ENCODE peak calls at places on chromosomes 7 and 10, in ten cellular contexts. One of them, this sample, is unnamed.

GRCh38 chr10:35588836-35589235 is 16.3 kb upstream of the GJD4 start:
- DNase-seq in endothelial cell of umbilical vein: no peak
- DNase-seq in IMR-90: no peak
- DNase-seq in breast epithelium: no peak
- DNase-seq in HepG2: no peak
- DNase-seq in body of pancreas: no peak
- DNase-seq in adrenal gland: no peak
- DNase-seq in sigmoid colon: no peak
- DNase-seq in vagina: no peak
- DNase-seq in Peyer's patch: no peak
- DNase-seq in this sample: no peak

GRCh38 chr10:77253037-77253436 is 384.6 kb downstream of the KCNMA1 start:
- DNase-seq in endothelial cell of umbilical vein: no peak
- DNase-seq in IMR-90: no peak
- DNase-seq in breast epithelium: no peak
- DNase-seq in HepG2: no peak
- DNase-seq in body of pancreas: no peak
- DNase-seq in adrenal gland: no peak
- DNase-seq in sigmoid colon: no peak
- DNase-seq in vagina: no peak
- DNase-seq in Peyer's patch: no peak
- DNase-seq in this sample: no peak

GRCh38 chr7:130949550-130949949 is 215.5 kb upstream of the KLF14 start:
- DNase-seq in endothelial cell of umbilical vein: no peak
- DNase-seq in IMR-90: no peak
- DNase-seq in breast epithelium: no peak
- DNase-seq in HepG2: no peak
- DNase-seq in body of pancreas: no peak
- DNase-seq in adrenal gland: no peak
- DNase-seq in sigmoid colon: no peak
- DNase-seq in vagina: no peak
- DNase-seq in Peyer's patch: no peak
- DNase-seq in this sample: no peak

GRCh38 chr10:107542607-107543006 is 378.1 kb upstream of the SORCS1 start:
- DNase-seq in endothelial cell of umbilical vein: no peak
- DNase-seq in IMR-90: no peak
- DNase-seq in breast epithelium: no peak
- DNase-seq in HepG2: no peak
- DNase-seq in body of pancreas: no peak
- DNase-seq in adrenal gland: no peak
- DNase-seq in sigmoid colon: no peak
- DNase-seq in vagina: no peak
- DNase-seq in Peyer's patch: no peak
- DNase-seq in this sample: no peak

GRCh38 chr7:110486549-110486948 is 604.4 kb upstream of the LRRN3 start:
- DNase-seq in endothelial cell of umbilical vein: no peak
- DNase-seq in IMR-90: no peak
- DNase-seq in breast epithelium: no peak
- DNase-seq in HepG2: no peak
- DNase-seq in body of pancreas: no peak
- DNase-seq in adrenal gland: no peak
- DNase-seq in sigmoid colon: no peak
- DNase-seq in vagina: no peak
- DNase-seq in Peyer's patch: no peak
- DNase-seq in this sample: no peak

GRCh38 chr10:72170263-72170662 is 45.5 kb upstream of the ANAPC16 start:
- DNase-seq in endothelial cell of umbilical vein: peak; percentile 18
- DNase-seq in IMR-90: no peak
- DNase-seq in breast epithelium: peak; percentile 56
- DNase-seq in HepG2: peak; percentile 13
- DNase-seq in body of pancreas: no peak
- DNase-seq in adrenal gland: peak; percentile 61
- DNase-seq in sigmoid colon: no peak
- DNase-seq in vagina: no peak
- DNase-seq in Peyer's patch: no peak
- DNase-seq in this sample: no peak

GRCh38 chr10:43287056-43288007 is 20.5 kb upstream of the RASGEF1A start:
- DNase-seq in endothelial cell of umbilical vein: peak; percentile 36
- DNase-seq in IMR-90: no peak
- DNase-seq in breast epithelium: peak; percentile 87
- DNase-seq in HepG2: no peak
- DNase-seq in body of pancreas: no peak
- DNase-seq in adrenal gland: no peak
- DNase-seq in sigmoid colon: no peak
- DNase-seq in vagina: no peak
- DNase-seq in Peyer's patch: peak; percentile 85
- DNase-seq in this sample: no peak

GRCh38 chr7:134932707-134933370 is 53.5 kb upstream of the AGBL3 start:
- DNase-seq in endothelial cell of umbilical vein: no peak
- DNase-seq in IMR-90: peak; percentile 37
- DNase-seq in breast epithelium: no peak
- DNase-seq in HepG2: no peak
- DNase-seq in body of pancreas: no peak
- DNase-seq in adrenal gland: no peak
- DNase-seq in sigmoid colon: peak; percentile 82
- DNase-seq in vagina: no peak
- DNase-seq in Peyer's patch: no peak
- DNase-seq in this sample: peak; percentile 57

GRCh38 chr7:149561072-149561471 is 63.5 kb upstream of the ZNF746 start:
- DNase-seq in endothelial cell of umbilical vein: no peak
- DNase-seq in IMR-90: no peak
- DNase-seq in breast epithelium: no peak
- DNase-seq in HepG2: no peak
- DNase-seq in body of pancreas: no peak
- DNase-seq in adrenal gland: no peak
- DNase-seq in sigmoid colon: no peak
- DNase-seq in vagina: no peak
- DNase-seq in Peyer's patch: no peak
- DNase-seq in this sample: no peak

GRCh38 chr10:68871105-68871711 is 29.9 kb upstream of the DDX50 start:
- DNase-seq in endothelial cell of umbilical vein: no peak
- DNase-seq in IMR-90: peak; percentile 71
- DNase-seq in breast epithelium: no peak
- DNase-seq in HepG2: peak; percentile 16
- DNase-seq in body of pancreas: no peak
- DNase-seq in adrenal gland: no peak
- DNase-seq in sigmoid colon: no peak
- DNase-seq in vagina: no peak
- DNase-seq in Peyer's patch: no peak
- DNase-seq in this sample: no peak

GRCh38 chr7:30433082-30433481 is 45.5 kb downstream of the NOD1 start:
- DNase-seq in endothelial cell of umbilical vein: peak; percentile 31
- DNase-seq in IMR-90: peak; percentile 75
- DNase-seq in breast epithelium: peak; percentile 62
- DNase-seq in HepG2: no peak
- DNase-seq in body of pancreas: peak; percentile 73
- DNase-seq in adrenal gland: peak; percentile 68
- DNase-seq in sigmoid colon: peak; percentile 82
- DNase-seq in vagina: no peak
- DNase-seq in Peyer's patch: peak; percentile 22
- DNase-seq in this sample: peak; percentile 69

GRCh38 chr7:30427296-30428080 is 51.1 kb downstream of the NOD1 start:
- DNase-seq in endothelial cell of umbilical vein: no peak
- DNase-seq in IMR-90: no peak
- DNase-seq in breast epithelium: no peak
- DNase-seq in HepG2: no peak
- DNase-seq in body of pancreas: no peak
- DNase-seq in adrenal gland: no peak
- DNase-seq in sigmoid colon: peak; percentile 62
- DNase-seq in vagina: no peak
- DNase-seq in Peyer's patch: no peak
- DNase-seq in this sample: no peak

GRCh38 chr7:30430777-30431176 is 47.8 kb downstream of the NOD1 start:
- DNase-seq in endothelial cell of umbilical vein: no peak
- DNase-seq in IMR-90: no peak
- DNase-seq in breast epithelium: no peak
- DNase-seq in HepG2: no peak
- DNase-seq in body of pancreas: no peak
- DNase-seq in adrenal gland: no peak
- DNase-seq in sigmoid colon: peak; percentile 50
- DNase-seq in vagina: no peak
- DNase-seq in Peyer's patch: no peak
- DNase-seq in this sample: peak; percentile 40

GRCh38 chr7:30428586-30429530 is 49.7 kb downstream of the NOD1 start:
- DNase-seq in endothelial cell of umbilical vein: no peak
- DNase-seq in IMR-90: no peak
- DNase-seq in breast epithelium: no peak
- DNase-seq in HepG2: no peak
- DNase-seq in body of pancreas: no peak
- DNase-seq in adrenal gland: no peak
- DNase-seq in sigmoid colon: peak; percentile 32
- DNase-seq in vagina: no peak
- DNase-seq in Peyer's patch: no peak
- DNase-seq in this sample: no peak

DNA sequence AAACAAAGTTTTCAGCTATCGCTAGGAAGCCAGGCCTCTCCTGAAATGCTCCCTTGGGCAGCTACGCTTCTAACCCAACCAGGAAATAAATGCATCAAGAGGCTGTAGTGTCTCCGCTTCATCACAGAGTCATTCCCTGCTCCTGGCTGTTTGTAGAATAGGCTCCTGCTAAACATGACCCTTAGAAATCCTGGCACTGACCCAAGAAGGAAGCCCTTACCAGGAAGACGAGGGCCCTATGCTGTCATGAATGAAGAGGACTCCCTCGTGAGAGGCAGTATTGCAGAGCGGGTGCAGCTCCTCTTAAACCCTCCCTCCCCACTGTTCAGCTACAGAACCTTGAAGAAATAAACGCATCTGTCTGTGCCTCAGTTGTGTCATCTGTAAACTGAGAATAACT is 48.3 kb downstream of the NOD1 start:
- DNase-seq in endothelial cell of umbilical vein: no peak
- DNase-seq in IMR-90: no peak
- DNase-seq in breast epithelium: peak; percentile 60
- DNase-seq in HepG2: no peak
- DNase-seq in body of pancreas: no peak
- DNase-seq in adrenal gland: no peak
- DNase-seq in sigmoid colon: peak; percentile 67
- DNase-seq in vagina: no peak
- DNase-seq in Peyer's patch: no peak
- DNase-seq in this sample: peak; percentile 11
- TF ChIP-seq POLR2A in endothelial cell of umbilical vein: no peak
- TF ChIP-seq POLR2A in IMR-90: no peak
- TF ChIP-seq POLR2A in breast epithelium: no peak
- TF ChIP-seq POLR2A in HepG2: no peak
- TF ChIP-seq POLR2A in body of pancreas: no peak
- TF ChIP-seq POLR2A in adrenal gland: no peak
- TF ChIP-seq POLR2A in sigmoid colon: no peak
- TF ChIP-seq POLR2A in vagina: no peak
- TF ChIP-seq POLR2A in Peyer's patch: no peak
- TF ChIP-seq POLR2A in this sample: no peak

GRCh38 chr10:84818956-84819355 is 490.6 kb downstream of the CCSER2 start:
- DNase-seq in endothelial cell of umbilical vein: no peak
- DNase-seq in IMR-90: no peak
- DNase-seq in breast epithelium: no peak
- DNase-seq in HepG2: no peak
- DNase-seq in body of pancreas: no peak
- DNase-seq in adrenal gland: no peak
- DNase-seq in sigmoid colon: no peak
- DNase-seq in vagina: no peak
- DNase-seq in Peyer's patch: no peak
- DNase-seq in this sample: no peak

GRCh38 chr10:84824525-84824924 is 496.1 kb downstream of the CCSER2 start:
- DNase-seq in endothelial cell of umbilical vein: no peak
- DNase-seq in IMR-90: no peak
- DNase-seq in breast epithelium: no peak
- DNase-seq in HepG2: no peak
- DNase-seq in body of pancreas: no peak
- DNase-seq in adrenal gland: no peak
- DNase-seq in sigmoid colon: no peak
- DNase-seq in vagina: no peak
- DNase-seq in Peyer's patch: no peak
- DNase-seq in this sample: no peak

GRCh38 chr10:84820596-84820995 is 492.2 kb downstream of the CCSER2 start:
- DNase-seq in endothelial cell of umbilical vein: no peak
- DNase-seq in IMR-90: no peak
- DNase-seq in breast epithelium: no peak
- DNase-seq in HepG2: no peak
- DNase-seq in body of pancreas: no peak
- DNase-seq in adrenal gland: no peak
- DNase-seq in sigmoid colon: no peak
- DNase-seq in vagina: no peak
- DNase-seq in Peyer's patch: no peak
- DNase-seq in this sample: no peak

GRCh38 chr10:84822926-84823325 is 494.5 kb downstream of the CCSER2 start:
- DNase-seq in endothelial cell of umbilical vein: no peak
- DNase-seq in IMR-90: no peak
- DNase-seq in breast epithelium: no peak
- DNase-seq in HepG2: no peak
- DNase-seq in body of pancreas: no peak
- DNase-seq in adrenal gland: no peak
- DNase-seq in sigmoid colon: no peak
- DNase-seq in vagina: no peak
- DNase-seq in Peyer's patch: no peak
- DNase-seq in this sample: no peak

DNA sequence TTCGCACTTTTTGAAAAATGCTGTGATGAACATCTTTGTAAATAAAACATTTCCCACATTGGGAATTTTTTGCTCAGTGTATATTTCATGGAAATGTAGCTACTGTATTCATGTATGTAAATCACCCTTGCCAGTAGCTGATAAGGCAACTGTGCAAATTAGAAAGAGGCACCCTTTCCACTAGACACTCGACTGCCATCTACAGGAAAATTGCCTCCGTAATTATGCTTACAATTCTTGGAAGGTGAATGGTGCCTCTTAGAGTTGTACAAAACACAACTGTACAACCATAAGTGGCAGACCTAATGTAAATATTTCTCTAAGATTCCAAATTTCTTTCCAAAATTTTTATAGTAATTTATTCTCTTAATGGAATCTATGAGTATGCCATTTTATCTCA is 491.7 kb downstream of the CCSER2 start:
- DNase-seq in endothelial cell of umbilical vein: no peak
- DNase-seq in IMR-90: no peak
- DNase-seq in breast epithelium: no peak
- DNase-seq in HepG2: peak; percentile 11
- DNase-seq in body of pancreas: no peak
- DNase-seq in adrenal gland: no peak
- DNase-seq in sigmoid colon: no peak
- DNase-seq in vagina: no peak
- DNase-seq in Peyer's patch: no peak
- DNase-seq in this sample: no peak
- TF ChIP-seq CTCF in endothelial cell of umbilical vein: no peak
- TF ChIP-seq CTCF in IMR-90: peak; percentile 8
- TF ChIP-seq CTCF in breast epithelium: no peak
- TF ChIP-seq CTCF in HepG2: peak; percentile 31
- TF ChIP-seq CTCF in body of pancreas: no peak
- TF ChIP-seq CTCF in adrenal gland: no peak
- TF ChIP-seq CTCF in sigmoid colon: no peak
- TF ChIP-seq CTCF in vagina: no peak
- TF ChIP-seq CTCF in Peyer's patch: no peak
- TF ChIP-seq CTCF in this sample: no peak

GRCh38 chr10:3811331-3811870 is 26.4 kb upstream of the KLF6 start:
- DNase-seq in endothelial cell of umbilical vein: peak; percentile 70
- DNase-seq in IMR-90: peak; percentile 71
- DNase-seq in breast epithelium: no peak
- DNase-seq in HepG2: no peak
- DNase-seq in body of pancreas: peak; percentile 62
- DNase-seq in adrenal gland: no peak
- DNase-seq in sigmoid colon: no peak
- DNase-seq in vagina: peak; percentile 81
- DNase-seq in Peyer's patch: peak; percentile 61
- DNase-seq in this sample: no peak
- TF ChIP-seq POLR2A in endothelial cell of umbilical vein: peak; percentile 28
- TF ChIP-seq POLR2A in IMR-90: no peak
- TF ChIP-seq POLR2A in breast epithelium: no peak
- TF ChIP-seq POLR2A in HepG2: no peak
- TF ChIP-seq POLR2A in body of pancreas: peak; percentile 37
- TF ChIP-seq POLR2A in adrenal gland: no peak
- TF ChIP-seq POLR2A in sigmoid colon: no peak
- TF ChIP-seq POLR2A in vagina: no peak
- TF ChIP-seq POLR2A in Peyer's patch: peak; percentile 54
- TF ChIP-seq POLR2A in this sample: no peak

GRCh38 chr10:96988421-96988820 is 156.3 kb downstream of the LCOR start:
- DNase-seq in endothelial cell of umbilical vein: no peak
- DNase-seq in IMR-90: no peak
- DNase-seq in breast epithelium: no peak
- DNase-seq in HepG2: no peak
- DNase-seq in body of pancreas: no peak
- DNase-seq in adrenal gland: no peak
- DNase-seq in sigmoid colon: no peak
- DNase-seq in vagina: no peak
- DNase-seq in Peyer's patch: no peak
- DNase-seq in this sample: no peak
- TF ChIP-seq CTCF in endothelial cell of umbilical vein: no peak
- TF ChIP-seq CTCF in IMR-90: no peak
- TF ChIP-seq CTCF in breast epithelium: no peak
- TF ChIP-seq CTCF in HepG2: no peak
- TF ChIP-seq CTCF in body of pancreas: no peak
- TF ChIP-seq CTCF in adrenal gland: no peak
- TF ChIP-seq CTCF in sigmoid colon: no peak
- TF ChIP-seq CTCF in vagina: no peak
- TF ChIP-seq CTCF in Peyer's patch: no peak
- TF ChIP-seq CTCF in this sample: no peak

This sample was measured in heart left ventricle.